ENCODE peak calls at places on chromosomes 7 and 10, in four cellular contexts. H, B, J and G are unnamed samples.

GRCh38 chr10:88557246-88557645 is 25.9 kb downstream of the RNLS start:
- DNase-seq in B (no peak), J (no peak), H (no peak), G (no peak)

GRCh38 chr7:79982151-79982770 is 152.4 kb upstream of the GNAI1 start:
- DNase-seq in J (peak), H (no peak), B (no peak), G (no peak)

GRCh38 chr10:96416643-96417042 is 57.8 kb upstream of the OPALIN start:
- DNase-seq in J (no peak), H (no peak), B (no peak), G (peak)

GRCh38 chr7:50481867-50482266 is 31.7 kb upstream of the FIGNL1 start:
- DNase-seq in H (no peak), B (no peak), J (no peak), G (no peak)

GRCh38 chr10:129863231-129863663 is 100.8 kb downstream of the EBF3 start:
- DNase-seq in J (peak), H (no peak), B (no peak), G (no peak)

GRCh38 chr10:5665380-5666323 is 743 bp downstream of the ASB13 start:
- DNase-seq in B (no peak), H (no peak), J (peak), G (peak)

GRCh38 chr7:21883069-21883468 is 62.6 kb downstream of the CDCA7L start:
- DNase-seq in J (no peak), B (no peak), H (no peak), G (no peak)

GRCh38 chr10:79346012-79346340 is 1.3 kb upstream of the PPIF start:
- DNase-seq in H (no peak), J (peak), B (no peak), G (no peak)

GRCh38 chr7:157337316-157338149 is 729 bp downstream of the DNAJB6 start:
- DNase-seq in H (no peak), J (peak), B (peak), G (peak)

GRCh38 chr10:28444031-28444430 is 88.9 kb upstream of the WAC start:
- DNase-seq in J (no peak), B (no peak), H (no peak), G (peak)

GRCh38 chr10:129787557-129787956 is 176.5 kb downstream of the EBF3 start:
- DNase-seq in H (no peak), J (no peak), B (no peak), G (no peak)

GRCh38 chr10:20890009-20890408 is 7.1 kb downstream of the NEBL start:
- DNase-seq in J (no peak), B (no peak), H (no peak), G (no peak)

GRCh38 chr7:128740996-128741395 is 1.8 kb downstream of the CALU start:
- DNase-seq in J (no peak), B (no peak), H (no peak), G (no peak)

GRCh38 chr10:111872591-111872990 is 311.0 kb downstream of the GPAM start:
- DNase-seq in J (no peak), B (no peak), H (no peak), G (no peak)
- TF ChIP-seq ZBTB33 in J (no peak), B (no peak), H (no peak), G (no peak)

DNA sequence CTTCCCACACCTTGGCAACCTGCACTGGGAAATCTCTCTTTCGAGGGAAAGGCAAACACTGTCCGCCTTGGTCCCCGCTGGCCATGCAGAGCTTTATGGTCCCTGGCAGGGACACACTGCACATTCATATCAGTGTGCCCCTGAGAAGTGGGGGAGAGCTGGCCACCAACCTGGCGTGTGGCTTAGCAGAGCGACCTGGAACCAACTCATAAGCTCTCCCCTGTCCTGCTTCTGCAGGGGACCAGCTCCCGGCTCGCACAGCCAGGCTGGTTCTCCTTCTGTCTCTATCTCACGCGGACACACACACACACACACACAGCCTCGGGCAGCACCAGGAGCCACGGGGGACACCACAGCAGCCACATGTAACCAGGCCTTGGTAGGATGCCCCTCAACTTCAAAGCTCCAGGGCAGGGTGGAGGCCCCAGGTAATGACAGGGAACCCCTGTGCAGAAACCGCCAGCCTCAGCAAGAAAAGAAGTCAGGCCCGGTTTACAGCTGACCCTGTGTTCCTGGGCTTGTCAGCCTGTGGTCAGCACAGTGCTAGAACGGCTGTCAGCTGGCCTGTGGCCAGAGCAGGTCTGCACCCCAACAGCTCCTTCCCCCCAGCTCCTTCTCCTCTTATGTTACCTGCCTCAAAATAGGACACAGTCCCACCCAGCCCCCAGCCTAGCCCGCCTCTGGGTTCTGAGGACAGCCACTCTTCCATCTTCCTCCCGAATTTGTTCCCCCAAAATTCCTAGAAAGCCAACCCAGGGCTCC is 69.3 kb downstream of the OAT start:
- DNase-seq in H (no peak), B (no peak), J (no peak), G (no peak)
- TF ChIP-seq ZBTB33 in H (no peak), B (no peak), J (no peak), G (no peak)

GRCh38 chr7:101124376-101125056 is 2.4 kb upstream of the SERPINE1 start:
- DNase-seq in B (no peak), J (no peak), H (no peak), G (peak)

GRCh38 chr7:101125989-101126650 is 784 bp upstream of the SERPINE1 start:
- DNase-seq in B (no peak), J (no peak), H (no peak), G (peak)

GRCh38 chr7:101128040-101128834 is 1.3 kb downstream of the SERPINE1 start:
- DNase-seq in H (no peak), B (no peak), J (no peak), G (no peak)

GRCh38 chr7:101127460-101128039 is 646 bp downstream of the SERPINE1 start:
- DNase-seq in B (no peak), H (no peak), J (no peak), G (no peak)

GRCh38 chr7:101126651-101127459 is at the start of gene SERPINE1:
- DNase-seq in B (peak), H (peak), J (peak), G (peak)
- TF ChIP-seq ZBTB33 in B (peak), H (no peak), J (peak), G (peak)

DNA sequence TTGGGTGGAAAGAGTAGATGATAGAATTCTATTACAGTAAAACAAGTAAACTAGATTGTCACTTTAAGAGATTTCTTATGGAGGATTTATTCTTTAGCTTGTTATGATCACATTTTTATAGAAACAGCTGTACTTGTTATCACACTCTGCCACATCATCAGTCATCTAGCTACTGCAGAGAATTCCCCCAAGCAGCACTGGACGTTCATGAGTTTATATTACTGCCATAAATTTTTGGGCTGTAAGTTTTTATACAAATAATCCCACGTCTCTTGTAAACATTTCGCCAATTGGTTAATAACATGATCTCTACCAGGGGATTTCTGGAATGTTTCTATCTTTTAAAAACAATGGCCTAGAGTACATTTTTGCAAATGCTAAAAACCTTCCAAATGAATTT is 238.8 kb downstream of the POLR1F start:
- DNase-seq in H (no peak), J (no peak), B (no peak), G (no peak)
- TF ChIP-seq ZBTB33 in H (no peak), J (no peak), B (no peak), G (no peak)

DNA sequence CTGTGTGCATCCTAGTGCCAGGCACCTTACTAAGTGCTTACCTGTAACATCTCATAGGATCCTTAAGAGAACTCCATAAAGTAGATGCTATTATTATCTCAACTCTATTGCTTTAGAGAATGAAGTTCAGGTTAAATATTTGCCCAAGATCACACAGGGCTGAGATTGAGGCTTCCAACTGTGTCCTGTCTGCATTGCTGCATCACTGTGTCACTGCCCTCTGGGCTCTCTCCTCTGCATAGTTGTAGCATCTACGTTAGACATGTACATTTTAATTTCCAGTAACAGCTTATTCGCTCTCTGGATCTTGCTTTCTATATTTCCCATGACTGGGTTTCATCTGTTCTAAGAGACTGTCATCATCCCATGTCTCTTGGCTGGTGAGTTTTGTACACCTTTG is 63.6 kb upstream of the FZD8 start:
- DNase-seq in J (no peak), H (no peak), B (no peak), G (no peak)
- TF ChIP-seq ZBTB33 in J (no peak), H (no peak), B (no peak), G (no peak)

DNA sequence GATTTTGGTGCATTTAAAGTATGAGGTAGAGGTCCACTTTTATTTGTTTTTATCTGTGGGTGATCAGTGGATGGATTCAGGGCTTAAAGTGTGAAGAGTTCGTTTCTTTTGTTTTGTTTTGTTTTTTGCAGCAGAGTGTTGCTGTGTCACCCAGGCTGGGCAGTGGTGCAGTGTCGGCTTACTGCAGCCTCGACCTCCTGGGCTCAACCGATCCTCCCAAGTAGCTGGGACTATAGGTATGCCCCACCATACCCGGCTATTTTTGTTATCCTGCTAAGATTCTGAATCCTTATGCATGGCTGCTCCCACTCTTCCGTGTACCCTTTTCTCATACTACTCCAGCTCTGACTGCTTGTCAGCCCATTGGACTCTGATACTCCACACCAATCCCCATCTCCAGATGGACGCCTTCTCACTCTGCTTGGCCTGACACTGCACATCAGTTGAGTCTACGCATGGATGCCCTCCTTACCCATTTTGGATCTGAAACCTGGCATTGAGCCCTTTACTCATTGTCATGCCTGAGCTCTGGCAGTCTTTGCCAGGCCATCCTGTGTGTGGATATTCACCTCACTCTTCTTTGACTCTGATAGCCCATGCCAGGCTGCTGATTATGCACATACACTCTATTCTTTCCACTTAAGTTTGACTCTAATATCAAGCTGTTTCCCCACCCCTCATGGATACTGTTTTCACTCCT is 119.5 kb downstream of the CCSER2 start:
- DNase-seq in J (no peak), B (no peak), H (no peak), G (no peak)
- TF ChIP-seq ZBTB33 in J (no peak), B (no peak), H (no peak), G (no peak)